ENCODE peak calls at places on chromosomes 1 and 21, in eight cellular contexts. One of them, this sample, is unnamed.

GRCh38 chr21:44533121-44533890 is 6.7 kb downstream of the KRTAP10-1 start:
- DNase-seq in C1 segment of cervical spinal cord: no peak
- DNase-seq in dorsolateral prefrontal cortex: no peak
- DNase-seq in AG04450: no peak
- DNase-seq in endodermal cell: peak
- DNase-seq in CD8-positive, alpha-beta memory T cell: no peak
- DNase-seq in GF-D8: no peak
- DNase-seq in NB4: no peak
- DNase-seq in this sample: no peak

GRCh38 chr1:151993084-151993733 is 450 bp downstream of the S100A10 start:
- DNase-seq in endodermal cell: peak
- DNase-seq in AG04450: no peak
- DNase-seq in C1 segment of cervical spinal cord: no peak
- DNase-seq in dorsolateral prefrontal cortex: no peak
- DNase-seq in NB4: peak
- DNase-seq in CD8-positive, alpha-beta memory T cell: peak
- DNase-seq in GF-D8: no peak
- DNase-seq in this sample: no peak

GRCh38 chr1:154264454-154264853 is 8.0 kb upstream of the HAX1 start:
- DNase-seq in endodermal cell: no peak
- DNase-seq in GF-D8: no peak
- DNase-seq in AG04450: no peak
- DNase-seq in CD8-positive, alpha-beta memory T cell: no peak
- DNase-seq in dorsolateral prefrontal cortex: no peak
- DNase-seq in NB4: no peak
- DNase-seq in C1 segment of cervical spinal cord: no peak
- DNase-seq in this sample: no peak

GRCh38 chr21:36744560-36745231 is 45.8 kb downstream of the SIM2 start:
- DNase-seq in NB4: no peak
- DNase-seq in CD8-positive, alpha-beta memory T cell: no peak
- DNase-seq in endodermal cell: no peak
- DNase-seq in AG04450: no peak
- DNase-seq in GF-D8: no peak
- DNase-seq in dorsolateral prefrontal cortex: peak
- DNase-seq in C1 segment of cervical spinal cord: no peak
- DNase-seq in this sample: no peak

GRCh38 chr21:44965251-44966022 is 25.6 kb downstream of the SLX9 start:
- DNase-seq in dorsolateral prefrontal cortex: no peak
- DNase-seq in C1 segment of cervical spinal cord: no peak
- DNase-seq in AG04450: peak
- DNase-seq in endodermal cell: no peak
- DNase-seq in CD8-positive, alpha-beta memory T cell: no peak
- DNase-seq in GF-D8: peak
- DNase-seq in NB4: peak
- DNase-seq in this sample: no peak

GRCh38 chr1:200740291-200741212 is 1.9 kb downstream of the CAMSAP2 start:
- DNase-seq in C1 segment of cervical spinal cord: no peak
- DNase-seq in AG04450: no peak
- DNase-seq in CD8-positive, alpha-beta memory T cell: no peak
- DNase-seq in GF-D8: no peak
- DNase-seq in NB4: no peak
- DNase-seq in endodermal cell: no peak
- DNase-seq in dorsolateral prefrontal cortex: no peak
- DNase-seq in this sample: no peak

GRCh38 chr21:41973427-41973831 is 19.6 kb upstream of the C2CD2 start:
- DNase-seq in NB4: no peak
- DNase-seq in endodermal cell: peak
- DNase-seq in CD8-positive, alpha-beta memory T cell: no peak
- DNase-seq in AG04450: no peak
- DNase-seq in GF-D8: no peak
- DNase-seq in C1 segment of cervical spinal cord: no peak
- DNase-seq in dorsolateral prefrontal cortex: no peak
- DNase-seq in this sample: no peak

GRCh38 chr1:24990796-24991195 is 60.7 kb upstream of the RUNX3 start:
- DNase-seq in C1 segment of cervical spinal cord: no peak
- DNase-seq in endodermal cell: no peak
- DNase-seq in CD8-positive, alpha-beta memory T cell: no peak
- DNase-seq in NB4: no peak
- DNase-seq in dorsolateral prefrontal cortex: no peak
- DNase-seq in AG04450: no peak
- DNase-seq in GF-D8: no peak
- DNase-seq in this sample: no peak

GRCh38 chr1:15577691-15578090 is 7.2 kb downstream of the AGMAT start:
- DNase-seq in C1 segment of cervical spinal cord: no peak
- DNase-seq in AG04450: no peak
- DNase-seq in dorsolateral prefrontal cortex: no peak
- DNase-seq in GF-D8: no peak
- DNase-seq in endodermal cell: no peak
- DNase-seq in NB4: no peak
- DNase-seq in CD8-positive, alpha-beta memory T cell: peak
- DNase-seq in this sample: no peak

GRCh38 chr1:201294876-201295275 is 11.6 kb downstream of the PKP1 start:
- DNase-seq in endodermal cell: no peak
- DNase-seq in AG04450: no peak
- DNase-seq in NB4: no peak
- DNase-seq in dorsolateral prefrontal cortex: no peak
- DNase-seq in CD8-positive, alpha-beta memory T cell: no peak
- DNase-seq in GF-D8: no peak
- DNase-seq in C1 segment of cervical spinal cord: no peak
- DNase-seq in this sample: no peak

GRCh38 chr1:13735168-13735930 is 35.4 kb downstream of the PRDM2 start:
- DNase-seq in NB4: no peak
- DNase-seq in C1 segment of cervical spinal cord: no peak
- DNase-seq in dorsolateral prefrontal cortex: peak
- DNase-seq in AG04450: no peak
- DNase-seq in CD8-positive, alpha-beta memory T cell: no peak
- DNase-seq in endodermal cell: no peak
- DNase-seq in GF-D8: no peak
- DNase-seq in this sample: no peak

GRCh38 chr1:7255303-7256058 is 470.2 kb downstream of the CAMTA1 start:
- DNase-seq in dorsolateral prefrontal cortex: no peak
- DNase-seq in CD8-positive, alpha-beta memory T cell: no peak
- DNase-seq in GF-D8: no peak
- DNase-seq in endodermal cell: no peak
- DNase-seq in AG04450: no peak
- DNase-seq in C1 segment of cervical spinal cord: no peak
- DNase-seq in NB4: no peak
- DNase-seq in this sample: no peak

GRCh38 chr1:203676455-203676854 is 49.8 kb downstream of the ATP2B4 start:
- DNase-seq in dorsolateral prefrontal cortex: no peak
- DNase-seq in NB4: no peak
- DNase-seq in CD8-positive, alpha-beta memory T cell: no peak
- DNase-seq in AG04450: no peak
- DNase-seq in endodermal cell: peak
- DNase-seq in C1 segment of cervical spinal cord: no peak
- DNase-seq in GF-D8: no peak
- DNase-seq in this sample: no peak

GRCh38 chr1:185551008-185551407 is 183.2 kb upstream of the HMCN1 start:
- DNase-seq in AG04450: no peak
- DNase-seq in GF-D8: no peak
- DNase-seq in dorsolateral prefrontal cortex: no peak
- DNase-seq in endodermal cell: no peak
- DNase-seq in NB4: peak
- DNase-seq in CD8-positive, alpha-beta memory T cell: no peak
- DNase-seq in C1 segment of cervical spinal cord: no peak
- DNase-seq in this sample: no peak

GRCh38 chr1:28246427-28246832 is 10.5 kb downstream of the ATP5IF1 start:
- DNase-seq in NB4: peak
- DNase-seq in AG04450: no peak
- DNase-seq in endodermal cell: no peak
- DNase-seq in dorsolateral prefrontal cortex: no peak
- DNase-seq in CD8-positive, alpha-beta memory T cell: peak
- DNase-seq in C1 segment of cervical spinal cord: no peak
- DNase-seq in GF-D8: peak
- DNase-seq in this sample: no peak

GRCh38 chr1:9780554-9781110 is 43.1 kb downstream of the CLSTN1 start:
- DNase-seq in GF-D8: no peak
- DNase-seq in endodermal cell: no peak
- DNase-seq in AG04450: no peak
- DNase-seq in CD8-positive, alpha-beta memory T cell: no peak
- DNase-seq in dorsolateral prefrontal cortex: no peak
- DNase-seq in C1 segment of cervical spinal cord: no peak
- DNase-seq in NB4: no peak
- DNase-seq in this sample: no peak

GRCh38 chr1:81187636-81188035 is 613.1 kb upstream of the ADGRL2 start:
- DNase-seq in AG04450: no peak
- DNase-seq in C1 segment of cervical spinal cord: no peak
- DNase-seq in GF-D8: no peak
- DNase-seq in dorsolateral prefrontal cortex: no peak
- DNase-seq in CD8-positive, alpha-beta memory T cell: no peak
- DNase-seq in endodermal cell: no peak
- DNase-seq in NB4: no peak
- DNase-seq in this sample: no peak

GRCh38 chr1:227890451-227891222 is 57.1 kb downstream of the WNT9A start:
- DNase-seq in AG04450: no peak
- DNase-seq in endodermal cell: peak
- DNase-seq in CD8-positive, alpha-beta memory T cell: no peak
- DNase-seq in dorsolateral prefrontal cortex: no peak
- DNase-seq in C1 segment of cervical spinal cord: no peak
- DNase-seq in NB4: no peak
- DNase-seq in GF-D8: no peak
- DNase-seq in this sample: no peak

GRCh38 chr1:228279722-228280105 is 71.9 kb downstream of the OBSCN start:
- DNase-seq in GF-D8: no peak
- DNase-seq in endodermal cell: no peak
- DNase-seq in CD8-positive, alpha-beta memory T cell: no peak
- DNase-seq in dorsolateral prefrontal cortex: no peak
- DNase-seq in NB4: no peak
- DNase-seq in AG04450: no peak
- DNase-seq in C1 segment of cervical spinal cord: no peak
- DNase-seq in this sample: no peak

GRCh38 chr1:203557958-203558760 is 64.2 kb downstream of the OPTC start:
- DNase-seq in dorsolateral prefrontal cortex: peak
- DNase-seq in endodermal cell: no peak
- DNase-seq in GF-D8: no peak
- DNase-seq in CD8-positive, alpha-beta memory T cell: no peak
- DNase-seq in NB4: peak
- DNase-seq in AG04450: peak
- DNase-seq in C1 segment of cervical spinal cord: no peak
- DNase-seq in this sample: no peak

GRCh38 chr21:45471229-45472052 is 66.5 kb downstream of the COL18A1 start:
- DNase-seq in GF-D8: no peak
- DNase-seq in endodermal cell: no peak
- DNase-seq in dorsolateral prefrontal cortex: no peak
- DNase-seq in CD8-positive, alpha-beta memory T cell: no peak
- DNase-seq in NB4: no peak
- DNase-seq in C1 segment of cervical spinal cord: no peak
- DNase-seq in AG04450: peak
- DNase-seq in this sample: peak

GRCh38 chr21:33947451-33948095 is 32.0 kb upstream of the ATP5PO start:
- DNase-seq in endodermal cell: peak
- DNase-seq in GF-D8: no peak
- DNase-seq in AG04450: peak
- DNase-seq in CD8-positive, alpha-beta memory T cell: peak
- DNase-seq in dorsolateral prefrontal cortex: peak
- DNase-seq in NB4: peak
- DNase-seq in C1 segment of cervical spinal cord: no peak
- DNase-seq in this sample: peak

GRCh38 chr1:32965251-32965643 is 638 bp upstream of the RNF19B start:
- DNase-seq in NB4: peak
- DNase-seq in CD8-positive, alpha-beta memory T cell: no peak
- DNase-seq in C1 segment of cervical spinal cord: no peak
- DNase-seq in AG04450: no peak
- DNase-seq in endodermal cell: no peak
- DNase-seq in dorsolateral prefrontal cortex: no peak
- DNase-seq in GF-D8: no peak
- DNase-seq in this sample: no peak

GRCh38 chr1:156124557-156125483 is 10.3 kb downstream of the LMNA start:
- DNase-seq in CD8-positive, alpha-beta memory T cell: peak
- DNase-seq in NB4: peak
- DNase-seq in endodermal cell: peak
- DNase-seq in AG04450: no peak
- DNase-seq in GF-D8: no peak
- DNase-seq in dorsolateral prefrontal cortex: no peak
- DNase-seq in C1 segment of cervical spinal cord: no peak
- DNase-seq in this sample: no peak

GRCh38 chr21:37683396-37684114 is 232.7 kb downstream of the KCNJ6 start:
- DNase-seq in endodermal cell: no peak
- DNase-seq in GF-D8: no peak
- DNase-seq in C1 segment of cervical spinal cord: no peak
- DNase-seq in dorsolateral prefrontal cortex: no peak
- DNase-seq in NB4: no peak
- DNase-seq in CD8-positive, alpha-beta memory T cell: no peak
- DNase-seq in AG04450: no peak
- DNase-seq in this sample: no peak

GRCh38 chr1:101843160-101843559 is 153.6 kb downstream of the OLFM3 start:
- DNase-seq in endodermal cell: peak
- DNase-seq in NB4: no peak
- DNase-seq in C1 segment of cervical spinal cord: no peak
- DNase-seq in dorsolateral prefrontal cortex: no peak
- DNase-seq in AG04450: no peak
- DNase-seq in GF-D8: no peak
- DNase-seq in CD8-positive, alpha-beta memory T cell: no peak
- DNase-seq in this sample: no peak

GRCh38 chr1:37449936-37450335 is 24.4 kb upstream of the ZC3H12A start:
- DNase-seq in C1 segment of cervical spinal cord: no peak
- DNase-seq in CD8-positive, alpha-beta memory T cell: peak
- DNase-seq in NB4: peak
- DNase-seq in dorsolateral prefrontal cortex: no peak
- DNase-seq in endodermal cell: no peak
- DNase-seq in AG04450: no peak
- DNase-seq in GF-D8: peak
- DNase-seq in this sample: no peak

GRCh38 chr1:54125671-54126070 is 27.1 kb downstream of the CDCP2 start:
- DNase-seq in NB4: no peak
- DNase-seq in GF-D8: no peak
- DNase-seq in CD8-positive, alpha-beta memory T cell: no peak
- DNase-seq in dorsolateral prefrontal cortex: no peak
- DNase-seq in C1 segment of cervical spinal cord: no peak
- DNase-seq in endodermal cell: peak
- DNase-seq in AG04450: no peak
- DNase-seq in this sample: no peak

GRCh38 chr1:210364479-210364878 is 35.8 kb downstream of the HHAT start:
- DNase-seq in GF-D8: no peak
- DNase-seq in NB4: no peak
- DNase-seq in CD8-positive, alpha-beta memory T cell: no peak
- DNase-seq in AG04450: no peak
- DNase-seq in C1 segment of cervical spinal cord: no peak
- DNase-seq in dorsolateral prefrontal cortex: peak
- DNase-seq in endodermal cell: no peak
- DNase-seq in this sample: no peak

GRCh38 chr1:2242814-2243725 is 15.0 kb downstream of the SKI start:
- DNase-seq in endodermal cell: no peak
- DNase-seq in NB4: no peak
- DNase-seq in CD8-positive, alpha-beta memory T cell: no peak
- DNase-seq in GF-D8: no peak
- DNase-seq in AG04450: no peak
- DNase-seq in dorsolateral prefrontal cortex: peak
- DNase-seq in C1 segment of cervical spinal cord: no peak
- DNase-seq in this sample: no peak

GRCh38 chr1:201170533-201171062 is 16.3 kb upstream of the TMEM9 start:
- DNase-seq in AG04450: peak
- DNase-seq in CD8-positive, alpha-beta memory T cell: peak
- DNase-seq in C1 segment of cervical spinal cord: peak
- DNase-seq in dorsolateral prefrontal cortex: peak
- DNase-seq in GF-D8: no peak
- DNase-seq in endodermal cell: peak
- DNase-seq in NB4: peak
- DNase-seq in this sample: peak

GRCh38 chr1:2483970-2484369 is 7.9 kb downstream of the PLCH2 start:
- DNase-seq in C1 segment of cervical spinal cord: no peak
- DNase-seq in CD8-positive, alpha-beta memory T cell: no peak
- DNase-seq in NB4: no peak
- DNase-seq in AG04450: no peak
- DNase-seq in endodermal cell: no peak
- DNase-seq in dorsolateral prefrontal cortex: no peak
- DNase-seq in GF-D8: no peak
- DNase-seq in this sample: no peak

GRCh38 chr1:201320168-201320842 is 37.0 kb downstream of the PKP1 start:
- DNase-seq in CD8-positive, alpha-beta memory T cell: no peak
- DNase-seq in C1 segment of cervical spinal cord: no peak
- DNase-seq in AG04450: no peak
- DNase-seq in dorsolateral prefrontal cortex: no peak
- DNase-seq in GF-D8: no peak
- DNase-seq in NB4: no peak
- DNase-seq in endodermal cell: no peak
- DNase-seq in this sample: no peak

GRCh38 chr21:35127851-35128250 is 78.7 kb upstream of the RUNX1 start:
- DNase-seq in C1 segment of cervical spinal cord: no peak
- DNase-seq in dorsolateral prefrontal cortex: no peak
- DNase-seq in NB4: no peak
- DNase-seq in endodermal cell: no peak
- DNase-seq in AG04450: no peak
- DNase-seq in GF-D8: no peak
- DNase-seq in CD8-positive, alpha-beta memory T cell: no peak
- DNase-seq in this sample: no peak

This sample was measured in smooth muscle cell of the brain vasculature.